ENCODE peak calls at places on chromosomes 5 and 9, in seven cellular contexts. T is IMR-90, D is fibroblast of lung, U is astrocyte of the cerebellum, A is foreskin fibroblast, C is WTC11, N is prostate gland. J is an unnamed sample.
A peak's percentile ranks its signal among the peaks of the same experiment; 100 is the strongest.

GRCh38 chr5:159915913-159916840 is at the start of gene ADRA1B:
- DNase-seq in N (peak; percentile 31), D (peak; percentile 66), T (peak; percentile 53), A (peak; percentile 89), U (no peak), C (peak; percentile 80), J (no peak)

GRCh38 chr5:15995206-15996052 is 184.2 kb downstream of the MARCHF11 start:
- DNase-seq in C (peak; percentile 12), U (peak; percentile 45), A (peak; percentile 67), T (peak; percentile 55), N (no peak), D (peak; percentile 69), J (no peak)

GRCh38 chr9:107283621-107284616 is 840 bp downstream of the RAD23B start:
- DNase-seq in D (peak; percentile 53), N (peak; percentile 81), A (peak; percentile 78), C (peak; percentile 79), T (peak; percentile 74), U (peak; percentile 22), J (peak; percentile 44)

GRCh38 chr5:5483880-5484595 is 61.6 kb downstream of the ICE1 start:
- DNase-seq in D (peak; percentile 29), N (no peak), C (no peak), U (no peak), A (peak; percentile 59), T (peak; percentile 52), J (no peak)

GRCh38 chr9:17484906-17485305 is 94.0 kb upstream of the SH3GL2 start:
- DNase-seq in T (peak; percentile 11), U (no peak), C (no peak), D (no peak), A (no peak), N (no peak), J (no peak)

GRCh38 chr9:5480919-5481743 is 29.2 kb upstream of the PDCD1LG2 start:
- DNase-seq in N (no peak), U (no peak), T (no peak), A (peak; percentile 33), D (no peak), C (no peak), J (no peak)

GRCh38 chr9:135901036-135901758 is 6.1 kb downstream of the CAMSAP1 start:
- DNase-seq in U (no peak), T (no peak), A (no peak), N (no peak), C (no peak), D (no peak), J (no peak)

GRCh38 chr5:138641547-138642298 is 66.5 kb upstream of the HSPA9 start:
- DNase-seq in C (peak; percentile 95), T (peak; percentile 60), N (peak; percentile 52), D (peak; percentile 68), A (peak; percentile 81), U (peak; percentile 22), J (no peak)

GRCh38 chr9:33350310-33350709 is 52.1 kb downstream of the AQP7 start:
- DNase-seq in D (peak; percentile 98), N (no peak), A (peak; percentile 74), T (peak; percentile 95), U (peak; percentile 65), C (no peak), J (peak; percentile 80)

GRCh38 chr5:55620009-55620770 is 85.4 kb upstream of the PLPP1 start:
- DNase-seq in T (no peak), N (no peak), U (no peak), C (no peak), D (no peak), A (no peak), J (no peak)

GRCh38 chr5:329106-329757 is 7.7 kb downstream of the AHRR start:
- DNase-seq in N (no peak), C (no peak), T (peak; percentile 33), U (no peak), D (no peak), A (peak; percentile 68), J (no peak)

GRCh38 chr9:96554801-96555566 is 64.7 kb downstream of the CDC14B start:
- DNase-seq in T (peak; percentile 62), A (peak; percentile 54), U (no peak), D (peak; percentile 21), C (no peak), N (no peak), J (no peak)

GRCh38 chr5:179234563-179235135 is 110.6 kb downstream of the ADAMTS2 start:
- DNase-seq in T (no peak), D (no peak), N (no peak), U (no peak), C (peak; percentile 9), A (no peak), J (no peak)

GRCh38 chr5:120457839-120458507 is 6.1 kb upstream of the PRR16 start:
- DNase-seq in U (no peak), D (peak; percentile 76), C (peak; percentile 81), T (peak; percentile 29), A (peak; percentile 82), N (peak; percentile 62), J (no peak)

GRCh38 chr9:91978739-91979414 is 28.8 kb upstream of the ROR2 start:
- DNase-seq in D (peak; percentile 75), T (peak; percentile 93), A (peak; percentile 80), N (peak; percentile 6), U (peak; percentile 78), C (peak; percentile 53), J (no peak)

GRCh38 chr5:6734243-6734695 is 21.0 kb downstream of the TENT4A start:
- DNase-seq in N (no peak), A (no peak), D (no peak), C (no peak), U (peak; percentile 23), T (peak; percentile 56), J (no peak)

GRCh38 chr9:120944434-120945125 is 18.0 kb upstream of the TRAF1 start:
- DNase-seq in A (no peak), C (no peak), N (no peak), U (no peak), D (no peak), T (no peak), J (no peak)

DNA sequence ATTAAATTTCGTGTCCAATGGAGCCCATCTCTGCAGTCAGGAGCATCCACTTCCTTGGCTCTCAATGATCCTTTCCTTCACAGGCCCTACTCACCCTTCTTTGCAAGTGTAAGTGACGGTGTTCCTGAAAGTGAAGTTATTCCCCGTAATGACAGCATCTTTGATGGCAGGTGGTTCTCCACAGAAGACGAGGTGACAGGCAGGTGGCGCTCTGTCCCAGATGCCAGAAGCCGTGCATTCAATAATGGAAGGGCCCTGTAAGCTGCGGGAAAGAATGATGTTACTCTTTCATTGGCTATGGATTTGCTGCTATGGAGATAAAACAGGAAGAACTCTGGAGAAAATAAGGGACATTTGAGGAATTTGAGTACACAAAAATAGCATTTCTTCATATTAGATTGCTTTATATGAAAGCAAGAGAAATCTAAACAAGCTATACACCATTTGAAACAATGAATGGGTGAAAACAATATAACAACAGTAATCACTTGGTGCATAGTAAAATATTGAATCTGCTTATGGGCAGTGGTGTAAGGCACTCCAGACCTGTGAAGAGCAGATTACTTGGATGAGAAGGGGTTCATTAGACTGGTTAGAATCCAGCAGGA is 89.9 kb upstream of the TXNDC8 start:
- DNase-seq in A (peak; percentile 69), N (no peak), T (peak; percentile 28), D (peak; percentile 59), C (peak; percentile 77), U (no peak), J (no peak)
- TF ChIP-seq CTCF in A (peak; percentile 64), N (peak; percentile 43), T (peak; percentile 47), D (peak; percentile 74), C (peak; percentile 29), U (peak; percentile 62), J (peak; percentile 57)

GRCh38 chr9:93480728-93481324 is 27.4 kb upstream of the FAM120AOS start:
- DNase-seq in C (no peak), U (no peak), A (no peak), N (no peak), T (no peak), D (no peak), J (no peak)
- TF ChIP-seq CTCF in C (no peak), U (peak; percentile 16), A (no peak), N (no peak), T (no peak), D (no peak), J (no peak)

GRCh38 chr5:172283020-172283861 is at the start of gene UBTD2:
- DNase-seq in A (peak; percentile 92), U (peak; percentile 36), N (peak; percentile 78), T (peak; percentile 70), C (peak; percentile 81), D (peak; percentile 76), J (no peak)
- TF ChIP-seq CTCF in A (peak; percentile 34), U (peak; percentile 37), N (peak; percentile 63), T (peak; percentile 45), C (no peak), D (peak; percentile 35), J (peak; percentile 35)

GRCh38 chr5:158670199-158670598 is 429.5 kb downstream of the EBF1 start:
- DNase-seq in D (no peak), N (no peak), T (no peak), U (no peak), C (no peak), A (no peak), J (no peak)
- TF ChIP-seq CTCF in D (no peak), N (no peak), T (no peak), U (no peak), C (no peak), A (no peak), J (no peak)

GRCh38 chr5:177336112-177336511 is 15.4 kb downstream of the LMAN2 start:
- DNase-seq in D (peak; percentile 8), U (no peak), N (no peak), C (no peak), A (peak; percentile 63), T (no peak), J (no peak)
- TF ChIP-seq CTCF in D (peak; percentile 29), U (no peak), N (no peak), C (no peak), A (no peak), T (peak; percentile 43), J (peak; percentile 10)

GRCh38 chr9:98117984-98118639 is 910 bp downstream of the TRIM14 start:
- DNase-seq in N (peak; percentile 32), D (peak; percentile 30), A (peak; percentile 49), T (peak; percentile 28), C (no peak), U (no peak), J (no peak)
- TF ChIP-seq CTCF in N (peak; percentile 30), D (peak; percentile 33), A (peak; percentile 27), T (peak; percentile 19), C (no peak), U (peak; percentile 13), J (peak; percentile 6)